ENCODE peak calls at places on chromosomes 3 and 15, in four cellular contexts. Y, T, N and M are unnamed samples.

GRCh38 chr3:112773864-112774263 is 72.8 kb downstream of the CD200R1L start:
- DNase-seq in Y (no peak), T (no peak), N (peak; percentile 42), M (no peak)

GRCh38 chr3:184616416-184616815 is 54.8 kb downstream of the EPHB3 start:
- DNase-seq in Y (no peak), T (no peak), N (no peak), M (no peak)

GRCh38 chr15:74750759-74751158 is 2.1 kb downstream of the CYP1A2 start:
- DNase-seq in Y (no peak), T (no peak), N (no peak), M (no peak)

GRCh38 chr15:55494927-55495326 is 13.1 kb downstream of the DNAAF4 start:
- DNase-seq in Y (no peak), T (no peak), N (no peak), M (no peak)

GRCh38 chr3:172247525-172248274 is 200.6 kb downstream of the GHSR start:
- DNase-seq in Y (no peak), T (no peak), N (no peak), M (no peak)

GRCh38 chr15:28907338-28907961 is 21.7 kb downstream of the APBA2 start:
- DNase-seq in Y (no peak), T (no peak), N (no peak), M (peak; percentile 8)

GRCh38 chr3:13884851-13885703 is 5.2 kb upstream of the WNT7A start:
- DNase-seq in Y (no peak), T (no peak), N (peak; percentile 62), M (peak; percentile 86)

GRCh38 chr3:127580327-127581060 is 10.0 kb downstream of the TPRA1 start:
- DNase-seq in Y (no peak), T (no peak), N (no peak), M (no peak)

GRCh38 chr15:39922450-39923092 is 2.5 kb upstream of the GPR176 start:
- DNase-seq in Y (no peak), T (peak; percentile 48), N (no peak), M (no peak)

GRCh38 chr15:68097029-68097428 is 42.9 kb downstream of the PIAS1 start:
- DNase-seq in Y (no peak), T (no peak), N (no peak), M (no peak)

GRCh38 chr3:151612119-151612518 is 121.6 kb upstream of the AADACL2 start:
- DNase-seq in Y (no peak), T (no peak), N (no peak), M (no peak)